ENCODE peak calls at places on chromosomes 13 and 19, in four cellular contexts. B is A549, E is K562, S is GM12878. N is an unnamed sample.

GRCh38 chr19:995051-995827 is 5.0 kb upstream of the GRIN3B start:
- DNase-seq in B (no peak), S (no peak), E (no peak), N (no peak)

GRCh38 chr19:7471696-7472620 is 16.9 kb downstream of the PEX11G start:
- DNase-seq in S (no peak), B (no peak), E (no peak), N (no peak)

GRCh38 chr19:45455707-45456499 is 11.9 kb upstream of the FOSB start:
- DNase-seq in B (peak), E (peak), S (no peak), N (peak)

GRCh38 chr19:485583-486236 is 10.6 kb upstream of the MADCAM1 start:
- DNase-seq in S (no peak), B (no peak), E (no peak), N (peak)

GRCh38 chr19:54506079-54506478 is 3.4 kb downstream of the LAIR2 start:
- DNase-seq in S (no peak), E (no peak), B (no peak), N (no peak)

GRCh38 chr13:74883834-74884233 is 598.1 kb downstream of the TBC1D4 start:
- DNase-seq in S (no peak), E (no peak), B (no peak), N (no peak)

GRCh38 chr19:5436101-5436947 is 18.9 kb upstream of the ZNRF4 start:
- DNase-seq in B (peak), E (peak), S (no peak), N (no peak)

GRCh38 chr13:21310220-21310619 is 133.8 kb downstream of the MRPL57 start:
- DNase-seq in S (no peak), B (no peak), E (no peak), N (no peak)

GRCh38 chr13:21039097-21039800 is 22.1 kb downstream of the LATS2 start:
- DNase-seq in S (no peak), E (no peak), B (no peak), N (no peak)

GRCh38 chr13:27919934-27920676 is at the start of gene PDX1:
- DNase-seq in B (no peak), E (no peak), S (no peak), N (no peak)

GRCh38 chr13:110984392-110984791 is 69.5 kb upstream of the ANKRD10 start:
- DNase-seq in E (no peak), B (no peak), S (no peak), N (no peak)

GRCh38 chr13:34779171-34779570 is 162.9 kb upstream of the NBEA start:
- DNase-seq in E (no peak), S (no peak), B (peak), N (no peak)

GRCh38 chr19:10406191-10406590 is 2.8 kb upstream of the CDC37 start:
- DNase-seq in E (no peak), S (no peak), B (no peak), N (no peak)

GRCh38 chr13:33642374-33643065 is 175.4 kb upstream of the RFC3 start:
- DNase-seq in S (no peak), B (peak), E (no peak), N (peak)

GRCh38 chr19:38905186-38905539 is 5.4 kb downstream of the NFKBIB start:
- DNase-seq in B (no peak), E (no peak), S (no peak), N (no peak)

GRCh38 chr13:40619479-40619814 is 47.0 kb downstream of the FOXO1 start:
- DNase-seq in E (no peak), B (no peak), S (no peak), N (peak)

GRCh38 chr19:49862411-49863253 is 4.7 kb downstream of the PNKP start:
- DNase-seq in B (no peak), S (no peak), E (peak), N (peak)

GRCh38 chr13:41780736-41781708 is 179.9 kb downstream of the VWA8 start:
- DNase-seq in B (peak), E (no peak), S (no peak), N (no peak)

GRCh38 chr19:50779504-50780457 is 9.5 kb downstream of the GPR32 start:
- DNase-seq in E (no peak), S (no peak), B (no peak), N (no peak)

GRCh38 chr13:113468461-113469147 is 15.3 kb upstream of the ADPRHL1 start:
- DNase-seq in E (no peak), S (no peak), B (no peak), N (no peak)

GRCh38 chr13:105213512-105213911 is 1322.0 kb downstream of the EFNB2 start:
- DNase-seq in E (no peak), B (no peak), S (no peak), N (no peak)

GRCh38 chr13:27053902-27054595 is 117.6 kb downstream of the USP12 start:
- DNase-seq in B (peak), S (no peak), E (no peak), N (no peak)

GRCh38 chr19:10419646-10420443 is 493 bp upstream of the PDE4A start:
- DNase-seq in E (peak), B (peak), S (no peak), N (no peak)

GRCh38 chr13:94550030-94550738 is 45.8 kb downstream of the TGDS start:
- DNase-seq in E (no peak), S (peak), B (no peak), N (peak)

GRCh38 chr19:13880059-13880672 is 3.2 kb downstream of the NANOS3 start:
- DNase-seq in B (peak), S (peak), E (peak), N (peak)

GRCh38 chr13:45384474-45385174 is 33.5 kb downstream of the SLC25A30 start:
- DNase-seq in B (no peak), E (no peak), S (no peak), N (no peak)

GRCh38 chr13:30870049-30870884 is 35.8 kb upstream of the MEDAG start:
- DNase-seq in E (peak), B (peak), S (no peak), N (no peak)

GRCh38 chr13:40189885-40190655 is 476.4 kb downstream of the FOXO1 start:
- DNase-seq in B (no peak), S (no peak), E (no peak), N (no peak)

GRCh38 chr19:10701955-10702307 is 692 bp downstream of the QTRT1 start:
- DNase-seq in E (peak), B (no peak), S (no peak), N (peak)

GRCh38 chr19:38004505-38005223 is 97.7 kb downstream of the SIPA1L3 start:
- DNase-seq in E (peak), S (peak), B (peak), N (peak)

GRCh38 chr13:27442071-27442647 is 8.2 kb downstream of the MTIF3 start:
- DNase-seq in S (no peak), E (no peak), B (no peak), N (no peak)

GRCh38 chr19:21483589-21484170 is 21.7 kb upstream of the ZNF429 start:
- DNase-seq in B (peak), E (peak), S (no peak), N (no peak)

GRCh38 chr13:113907637-113908617 is 44.1 kb upstream of the GAS6 start:
- DNase-seq in E (no peak), B (no peak), S (no peak), N (no peak)

GRCh38 chr13:40565282-40566148 is 100.9 kb downstream of the FOXO1 start:
- DNase-seq in E (no peak), B (no peak), S (no peak), N (no peak)

GRCh38 chr19:18543814-18544475 is 572 bp upstream of the FKBP8 start:
- DNase-seq in S (peak), E (peak), B (peak), N (peak)

GRCh38 chr13:73358606-73359005 is 299.8 kb downstream of the KLF5 start:
- DNase-seq in E (no peak), B (no peak), S (no peak), N (no peak)

GRCh38 chr13:80437212-80437611 is 96.3 kb upstream of the SPRY2 start:
- DNase-seq in S (no peak), B (no peak), E (no peak), N (no peak)

DNA sequence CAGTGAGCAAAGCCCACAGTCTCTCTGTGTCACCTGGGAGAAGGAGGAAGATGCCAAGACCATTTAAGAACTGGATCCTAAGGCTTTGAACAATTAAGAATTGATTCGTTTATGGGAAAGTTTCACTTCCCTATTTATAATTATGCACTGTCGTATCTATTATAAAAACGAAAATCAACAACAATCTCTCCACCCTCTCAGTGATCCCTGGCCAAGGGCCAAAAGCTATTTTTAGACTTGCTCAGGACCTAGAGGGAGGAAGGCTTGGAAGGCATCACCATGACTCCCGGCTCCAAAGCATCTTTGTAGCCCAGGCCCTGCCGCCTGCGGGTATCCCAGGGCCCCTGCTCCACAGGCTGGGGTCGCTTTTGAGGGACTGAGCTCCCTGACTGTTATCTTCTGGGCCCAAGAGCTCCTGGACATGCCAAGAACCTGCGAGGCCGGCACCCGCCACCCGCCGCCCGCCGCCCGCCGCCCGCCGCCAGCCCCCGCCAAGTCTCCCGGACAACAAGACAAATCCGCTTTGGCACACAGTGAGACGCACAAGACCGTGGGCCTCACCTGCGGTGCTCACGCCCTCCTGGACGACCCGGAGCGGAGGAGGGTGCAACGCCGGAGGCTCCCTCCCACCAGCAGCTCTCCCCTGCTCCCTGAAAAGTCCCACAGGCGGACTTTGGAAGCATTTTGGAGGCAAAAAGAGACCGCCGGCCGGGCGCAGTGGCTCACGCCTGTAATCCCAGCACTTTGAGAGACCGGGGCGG is 1.2 kb downstream of the RHPN2 start:
- DNase-seq in B (peak), E (peak), S (no peak), N (no peak)
- TF ChIP-seq POLR2AphosphoS2 in B (no peak), E (no peak), S (no peak), N (no peak)

DNA sequence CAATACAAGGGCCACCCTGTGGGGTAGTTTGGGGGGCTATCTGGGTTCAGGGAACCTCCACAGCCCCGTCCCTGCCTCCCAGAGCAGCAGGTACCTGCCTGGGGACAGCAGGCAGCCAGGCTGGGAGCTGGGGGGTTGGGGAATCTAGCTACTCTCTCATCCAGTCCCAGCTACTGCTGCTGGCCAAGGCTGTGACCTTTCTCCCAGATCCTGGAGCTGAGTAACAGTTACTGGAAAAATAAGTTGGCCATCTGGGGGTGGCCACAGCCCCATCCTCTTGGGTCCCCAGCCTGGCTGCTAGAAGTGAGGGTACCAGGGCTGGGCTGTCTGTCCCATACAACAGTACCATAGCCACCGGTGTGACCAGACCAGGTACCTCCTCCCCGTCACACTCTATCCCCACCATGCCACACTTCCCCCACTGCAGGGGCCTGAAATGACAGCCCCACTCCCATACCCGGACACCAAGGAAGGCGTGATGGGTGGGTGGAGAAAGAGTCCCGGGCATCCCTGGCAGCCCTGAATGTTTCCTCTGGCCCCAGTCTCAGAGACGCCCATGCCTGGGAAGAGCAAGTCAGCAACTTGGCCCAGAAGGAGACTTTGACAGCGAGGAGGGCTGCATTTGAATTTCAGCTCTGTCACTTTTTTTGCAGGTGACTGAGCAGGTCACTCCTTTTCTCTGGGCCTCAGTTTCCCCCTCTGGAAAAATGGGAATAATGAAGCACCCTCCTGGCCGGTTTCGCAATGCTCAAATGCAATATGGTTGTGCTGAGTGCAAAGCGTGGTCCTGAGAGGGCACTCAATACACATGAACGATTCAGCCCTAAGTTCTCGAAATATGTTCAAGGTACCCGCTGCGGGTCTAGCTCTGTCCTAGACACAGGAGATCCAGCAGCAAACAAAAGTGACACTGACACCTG is 30.7 kb upstream of the NFIC start:
- DNase-seq in B (no peak), E (no peak), S (no peak), N (no peak)
- TF ChIP-seq POLR2AphosphoS2 in B (no peak), E (no peak), S (no peak), N (no peak)

GRCh38 chr19:30696514-30696913 is 324.3 kb downstream of the ZNF536 start:
- DNase-seq in B (peak), S (no peak), E (peak), N (no peak)
- TF ChIP-seq POLR2AphosphoS2 in B (no peak), S (no peak), E (no peak), N (no peak)

DNA sequence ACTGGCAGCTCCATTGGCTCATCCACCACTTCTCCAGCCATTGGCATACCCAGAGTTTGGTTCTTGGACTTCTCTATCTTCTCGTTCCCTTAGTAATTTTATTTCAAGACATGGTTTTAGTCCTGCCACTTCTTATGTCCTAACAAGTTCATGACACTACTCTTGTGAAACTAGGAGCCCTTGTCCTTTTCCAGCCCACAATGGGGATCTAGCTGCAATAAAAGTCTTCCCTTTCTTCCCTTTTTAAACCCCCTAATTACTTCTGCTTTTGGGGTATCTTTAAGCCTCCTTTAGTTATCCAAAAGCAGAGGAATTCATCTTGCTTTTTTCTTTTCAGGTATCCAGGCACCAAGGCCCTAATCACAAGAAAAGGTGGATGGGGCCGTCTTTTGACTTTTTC is 2.9 kb upstream of the RCBTB2 start:
- DNase-seq in S (no peak), B (no peak), E (no peak), N (no peak)
- TF ChIP-seq POLR2AphosphoS2 in S (no peak), B (no peak), E (no peak), N (no peak)

DNA sequence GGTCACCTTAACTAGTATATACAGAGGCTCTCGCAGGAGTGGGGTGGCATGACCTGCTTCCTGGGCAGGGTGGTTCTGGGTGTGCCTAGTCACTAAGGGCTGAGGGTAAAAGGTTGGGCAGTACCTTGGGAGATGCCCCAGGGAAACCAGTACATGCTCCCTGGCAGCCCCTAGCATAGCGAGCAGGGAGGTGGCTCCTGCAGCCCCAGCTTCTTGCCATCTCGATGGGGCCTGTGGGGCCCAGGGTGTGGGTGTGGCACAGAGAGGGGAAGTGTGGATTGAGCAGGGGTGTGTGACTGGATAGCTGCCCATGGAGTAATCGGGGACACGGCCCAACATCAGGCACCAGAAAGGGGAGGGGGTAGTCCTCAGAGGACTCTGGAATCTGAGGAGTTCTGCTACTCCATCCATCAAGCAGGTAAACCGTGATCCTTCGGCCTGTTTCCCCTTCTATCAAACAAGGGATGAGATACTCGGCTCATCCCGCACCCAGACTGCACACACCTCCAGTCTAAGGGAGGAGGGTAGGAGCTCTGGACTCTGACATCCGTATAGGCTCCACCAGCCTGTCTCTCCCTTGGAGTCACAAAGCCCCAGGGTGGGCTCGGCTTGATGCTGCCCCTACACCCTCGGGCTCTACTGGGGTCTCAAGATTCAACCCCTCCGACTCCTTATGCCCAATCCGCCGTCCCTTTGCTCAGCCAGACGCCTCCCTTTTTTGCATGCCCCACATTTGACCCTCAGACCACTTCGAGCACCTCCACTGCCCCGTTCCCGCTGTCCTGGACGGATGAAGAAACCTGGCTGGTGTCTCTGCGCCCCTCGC is 1.1 kb downstream of the ZBTB45 start:
- DNase-seq in B (no peak), E (no peak), S (no peak), N (no peak)
- TF ChIP-seq POLR2AphosphoS2 in B (no peak), E (no peak), S (peak), N (no peak)

DNA sequence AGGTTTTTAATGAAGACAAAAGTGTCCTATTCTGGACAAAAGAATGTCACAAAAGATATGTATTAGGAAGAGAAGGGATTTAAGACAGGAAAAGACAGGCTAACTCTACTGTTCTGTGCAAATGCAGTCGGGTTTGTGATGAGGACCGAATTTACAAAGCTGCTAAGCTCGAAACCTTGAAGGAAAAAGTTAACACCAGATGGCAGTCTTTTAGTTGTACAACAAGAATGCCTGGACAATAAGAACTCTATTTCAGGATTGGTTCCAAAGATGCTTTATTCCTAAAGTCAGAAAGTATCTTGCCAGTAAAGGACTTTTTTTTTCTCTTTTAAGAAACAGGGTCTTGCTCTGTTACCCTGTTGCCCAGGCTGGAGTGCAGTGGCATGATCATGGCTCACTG is 51.1 kb downstream of the HS6ST3 start:
- DNase-seq in E (no peak), S (no peak), B (peak), N (peak)
- TF ChIP-seq POLR2AphosphoS2 in E (no peak), S (no peak), B (no peak), N (no peak)

GRCh38 chr13:100409132-100409531 is 179.5 kb downstream of the GGACT start:
- DNase-seq in S (no peak), E (no peak), B (peak), N (no peak)
- TF ChIP-seq POLR2AphosphoS2 in S (no peak), E (no peak), B (no peak), N (no peak)

GRCh38 chr13:99340638-99341037 is 33.4 kb upstream of the GPR183 start:
- DNase-seq in E (no peak), S (no peak), B (no peak), N (no peak)

GRCh38 chr13:99342723-99343315 is 35.6 kb upstream of the GPR183 start:
- DNase-seq in E (no peak), S (no peak), B (peak), N (no peak)

GRCh38 chr13:99341969-99342722 is 34.9 kb upstream of the GPR183 start:
- DNase-seq in S (no peak), E (no peak), B (no peak), N (no peak)

GRCh38 chr13:99339230-99339721 is 32.1 kb upstream of the GPR183 start:
- DNase-seq in B (no peak), S (no peak), E (no peak), N (no peak)

DNA sequence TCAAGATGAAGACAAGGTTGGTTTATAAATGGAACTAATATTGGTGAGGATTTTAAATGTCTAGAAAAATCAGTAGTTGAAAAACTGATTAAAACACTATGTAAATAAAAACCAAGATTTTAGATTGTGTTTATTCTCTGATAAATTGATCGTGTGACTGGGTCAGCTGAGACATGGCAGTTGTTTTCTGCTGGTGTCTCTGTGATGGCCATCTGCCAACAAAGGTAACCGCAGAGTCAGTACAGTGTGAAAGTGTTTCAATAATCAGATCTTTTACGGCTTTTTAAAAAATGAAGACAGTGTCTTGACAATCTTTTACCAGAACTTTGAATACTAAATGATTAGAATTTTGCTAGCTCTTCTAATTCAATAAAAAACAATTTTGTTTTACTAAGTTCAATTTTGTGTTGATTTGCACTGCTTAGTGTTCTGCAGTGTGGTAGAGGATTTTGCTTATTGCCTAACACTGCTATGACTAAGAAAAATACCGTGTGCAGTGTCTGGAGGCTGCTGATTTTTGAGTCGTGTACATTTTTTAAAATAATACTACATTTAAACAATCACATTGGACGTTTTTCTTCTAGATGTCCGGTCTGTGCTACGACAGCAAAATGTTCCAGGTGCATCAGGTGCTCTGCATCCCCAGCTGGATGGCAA is 32.7 kb upstream of the GPR183 start:
- DNase-seq in E (peak), S (no peak), B (no peak), N (no peak)
- TF ChIP-seq POLR2AphosphoS2 in E (no peak), S (no peak), B (no peak), N (no peak)